ENCODE peak calls at places on chromosome 3, in four cellular contexts. M is frontal cortex, B is breast epithelium, A is osteoblast. Y is an unnamed sample.

GRCh38 chr3:49296781-49297420 is 19.9 kb upstream of the C3orf62 start:
- DNase-seq in M (no peak), B (no peak), A (peak; percentile 72), Y (no peak)

GRCh38 chr3:160159806-160160205 is 65.4 kb upstream of the C3orf80 start:
- DNase-seq in M (no peak), B (no peak), A (no peak), Y (no peak)

GRCh38 chr3:177934001-177934891 is 602.0 kb upstream of the KCNMB2 start:
- DNase-seq in M (no peak), B (no peak), A (no peak), Y (no peak)

GRCh38 chr3:160245261-160245800 is 20.1 kb downstream of the C3orf80 start:
- DNase-seq in M (no peak), B (no peak), A (no peak), Y (no peak)

GRCh38 chr3:10703875-10704274 is 112.2 kb upstream of the SLC6A11 start:
- DNase-seq in M (no peak), B (no peak), A (peak; percentile 89), Y (no peak)

GRCh38 chr3:52881834-52882233 is 15.5 kb downstream of the STIMATE start:
- DNase-seq in M (no peak), B (no peak), A (no peak), Y (no peak)

GRCh38 chr3:38553071-38553470 is 56.9 kb downstream of the EXOG start:
- DNase-seq in M (no peak), B (no peak), A (no peak), Y (no peak)

GRCh38 chr3:46006646-46007045 is 11.0 kb upstream of the FYCO1 start:
- DNase-seq in M (no peak), B (no peak), A (peak; percentile 94), Y (no peak)

GRCh38 chr3:58175429-58176184 is 35.2 kb downstream of the DNASE1L3 start:
- DNase-seq in M (no peak), B (no peak), A (peak; percentile 48), Y (no peak)

GRCh38 chr3:111027868-111028267 is 43.7 kb upstream of the NECTIN3 start:
- DNase-seq in M (no peak), B (no peak), A (no peak), Y (no peak)

GRCh38 chr3:138940446-138940845 is 6.5 kb downstream of the FOXL2 start:
- DNase-seq in M (no peak), B (no peak), A (peak; percentile 73), Y (no peak)

GRCh38 chr3:69240651-69241578 is 118.5 kb upstream of the LMOD3 start:
- DNase-seq in M (no peak), B (no peak), A (no peak), Y (peak; percentile 90)

GRCh38 chr3:52291508-52292181 is 4.0 kb downstream of the GLYCTK start:
- DNase-seq in M (no peak), B (no peak), A (peak; percentile 74), Y (no peak)

GRCh38 chr3:100073049-100073422 is 41.3 kb downstream of the FILIP1L start:
- DNase-seq in M (no peak), B (no peak), A (no peak), Y (no peak)

GRCh38 chr3:13657660-13658435 is 108.9 kb downstream of the FBLN2 start:
- DNase-seq in M (peak; percentile 74), B (no peak), A (peak; percentile 99), Y (peak; percentile 44)

GRCh38 chr3:27483117-27484001 is 825 bp downstream of the SLC4A7 start:
- DNase-seq in M (peak; percentile 20), B (no peak), A (peak; percentile 84), Y (peak; percentile 58)

GRCh38 chr3:141644931-141645330 is 93.2 kb upstream of the RNF7 start:
- DNase-seq in M (no peak), B (peak; percentile 77), A (no peak), Y (peak; percentile 56)

GRCh38 chr3:186239321-186239720 is 122.7 kb downstream of the DGKG start:
- DNase-seq in M (no peak), B (no peak), A (no peak), Y (no peak)

GRCh38 chr3:183306798-183307671 is 54.0 kb downstream of the B3GNT5 start:
- DNase-seq in M (no peak), B (peak; percentile 67), A (no peak), Y (peak; percentile 96)

GRCh38 chr3:141448606-141449216 is 38.1 kb upstream of the RASA2 start:
- DNase-seq in M (no peak), B (no peak), A (no peak), Y (no peak)

GRCh38 chr3:120487079-120487693 is 36.4 kb upstream of the FSTL1 start:
- DNase-seq in M (no peak), B (no peak), A (peak; percentile 73), Y (no peak)

GRCh38 chr3:40397129-40397528 is 10.1 kb downstream of the ENTPD3 start:
- DNase-seq in M (no peak), B (no peak), A (no peak), Y (no peak)

GRCh38 chr3:22582291-22582690 is 620.8 kb upstream of the UBE2E2 start:
- DNase-seq in M (no peak), B (no peak), A (no peak), Y (no peak)

GRCh38 chr3:155745795-155746550 is 1.1 kb upstream of the PLCH1 start:
- DNase-seq in M (no peak), B (no peak), A (peak; percentile 88), Y (no peak)

GRCh38 chr3:141686477-141687280 is 51.4 kb upstream of the RNF7 start:
- DNase-seq in M (peak; percentile 31), B (no peak), A (peak; percentile 83), Y (no peak)

GRCh38 chr3:101868534-101869464 is 19.5 kb downstream of the NFKBIZ start:
- DNase-seq in M (no peak), B (no peak), A (no peak), Y (no peak)

GRCh38 chr3:139427283-139428060 is 38.0 kb upstream of the COPB2 start:
- DNase-seq in M (peak; percentile 46), B (no peak), A (peak; percentile 59), Y (peak; percentile 76)

GRCh38 chr3:4508048-4508981 is 15.2 kb downstream of the ITPR1 start:
- DNase-seq in M (no peak), B (no peak), A (peak; percentile 46), Y (no peak)

GRCh38 chr3:151439652-151440125 is 21.2 kb downstream of the IGSF10 start:
- DNase-seq in M (peak; percentile 28), B (no peak), A (peak; percentile 49), Y (peak; percentile 64)

GRCh38 chr3:105970283-105970682 is 101.5 kb upstream of the CBLB start:
- DNase-seq in M (no peak), B (peak; percentile 52), A (no peak), Y (no peak)

Y was measured in MM.1S.